ENCODE peak calls at places on chromosomes 11 and 22, in seven cellular contexts. H is AG09319; B is activated naive CD8-positive, alpha-beta T cell treated with anti-CD3 and anti-CD28 coated beads for 36 hours; U is RWPE2; A is IMR-90; F is B cell; J is NCI-H1417 treated with DMSO at 0.1 percent for 48 hours. N is an unnamed sample.

GRCh38 chr22:41664951-41665350 is 23.7 kb downstream of the SNU13 start:
- DNase-seq in J (no peak), H (no peak), B (no peak), F (no peak), A (no peak), U (no peak), N (no peak)

GRCh38 chr11:103344886-103345285 is 235.7 kb downstream of the DYNC2H1 start:
- DNase-seq in B (no peak), H (no peak), F (no peak), J (no peak), A (no peak), U (no peak), N (no peak)

GRCh38 chr11:59174664-59175033 is 2.7 kb downstream of the DTX4 start:
- DNase-seq in F (no peak), A (peak), U (no peak), J (no peak), H (no peak), B (no peak), N (no peak)

GRCh38 chr11:65532388-65533064 is 7.6 kb downstream of the SCYL1 start:
- DNase-seq in A (no peak), J (no peak), B (no peak), H (no peak), U (no peak), F (no peak), N (no peak)

GRCh38 chr11:8033791-8034585 is 46.9 kb downstream of the EIF3F start:
- DNase-seq in A (no peak), H (no peak), J (no peak), F (no peak), B (no peak), U (no peak), N (no peak)

GRCh38 chr11:68002943-68003845 is 703 bp downstream of the UNC93B1 start:
- DNase-seq in J (no peak), U (peak), F (peak), B (peak), A (no peak), H (no peak), N (peak)

GRCh38 chr11:130511765-130512164 is 63.3 kb downstream of the ADAMTS15 start:
- DNase-seq in J (no peak), F (no peak), B (no peak), H (no peak), A (peak), U (no peak), N (no peak)

GRCh38 chr11:134765565-134765964 is 353.5 kb upstream of the B3GAT1 start:
- DNase-seq in J (no peak), B (no peak), U (no peak), A (no peak), F (no peak), H (no peak), N (no peak)

GRCh38 chr11:9155930-9156329 is 64.5 kb upstream of the SCUBE2 start:
- DNase-seq in A (no peak), J (no peak), F (no peak), H (no peak), U (no peak), B (no peak), N (no peak)

GRCh38 chr11:133425245-133425644 is 107.1 kb downstream of the OPCML start:
- DNase-seq in F (no peak), B (no peak), A (no peak), U (no peak), J (no peak), H (no peak), N (no peak)

GRCh38 chr11:61700720-61701119 is 20.5 kb downstream of the DAGLA start:
- DNase-seq in U (no peak), H (no peak), F (no peak), A (no peak), B (no peak), J (no peak), N (no peak)

GRCh38 chr11:129896062-129896461 is 684 bp upstream of the NFRKB start:
- DNase-seq in B (no peak), J (no peak), A (no peak), U (no peak), H (no peak), F (no peak), N (no peak)

GRCh38 chr11:64225608-64226506 is at the start of the genes NUDT22 and TRPT1:
- DNase-seq in A (peak), F (peak), B (peak), U (peak), H (no peak), J (no peak), N (peak)

GRCh38 chr22:39349506-39349966 is 255 bp upstream of the SYNGR1 start:
- DNase-seq in A (no peak), H (no peak), J (no peak), F (peak), B (peak), U (no peak), N (no peak)

GRCh38 chr11:45252134-45252856 is 33.8 kb downstream of the SYT13 start:
- DNase-seq in U (no peak), B (peak), F (peak), H (no peak), J (no peak), A (peak), N (peak)

GRCh38 chr11:6437423-6437822 is 3.4 kb downstream of the HPX start:
- DNase-seq in U (no peak), H (no peak), F (no peak), B (no peak), A (no peak), J (no peak), N (no peak)

GRCh38 chr11:112345708-112346107 is 85.0 kb upstream of the PLET1 start:
- DNase-seq in H (no peak), A (no peak), B (no peak), U (no peak), J (no peak), F (no peak), N (peak)

GRCh38 chr11:34395916-34396555 is 38.2 kb upstream of the ABTB2 start:
- DNase-seq in H (peak), U (no peak), F (no peak), A (peak), B (no peak), J (no peak), N (no peak)

GRCh38 chr11:19931141-19931767 is 218.6 kb downstream of the NAV2 start:
- DNase-seq in H (peak), B (no peak), F (no peak), J (no peak), U (no peak), A (no peak), N (no peak)

GRCh38 chr11:102517670-102518069 is 12.9 kb downstream of the MMP7 start:
- DNase-seq in B (no peak), A (no peak), F (no peak), H (no peak), U (no peak), J (no peak), N (no peak)

N was measured in H9.